ENCODE peak calls at places on chromosomes 4 and X, in five cellular contexts. M is Peyer's patch, T is IMR-90, Y is GM23338, J is WERI-Rb-1. W is an unnamed sample.

GRCh38 chr4:89254847-89255246 is 52.8 kb downstream of the GPRIN3 start:
- DNase-seq in J (peak), M (no peak), Y (peak), T (peak), W (peak)

GRCh38 chrX:16786791-16787735 is 797 bp downstream of the TXLNG start:
- DNase-seq in Y (peak), J (peak), T (no peak), M (peak), W (peak)

GRCh38 chr4:73730292-73730691 is 10.1 kb upstream of the CXCL8 start:
- DNase-seq in Y (no peak), T (no peak), M (no peak), J (no peak), W (no peak)

GRCh38 chr4:77232653-77233052 is 75.6 kb downstream of the CCNG2 start:
- DNase-seq in M (no peak), J (no peak), Y (no peak), T (peak), W (no peak)

GRCh38 chr4:105923507-105924238 is 28.4 kb downstream of the NPNT start:
- DNase-seq in J (no peak), M (no peak), Y (no peak), T (no peak), W (no peak)

GRCh38 chr4:4872148-4872903 is 12.9 kb downstream of the MSX1 start:
- DNase-seq in Y (peak), M (no peak), J (peak), T (no peak), W (peak)

GRCh38 chrX:19840899-19841648 is 46.3 kb downstream of the SH3KBP1 start:
- DNase-seq in M (no peak), T (no peak), J (no peak), Y (peak), W (peak)

GRCh38 chr4:7183780-7184460 is 8.4 kb upstream of the SORCS2 start:
- DNase-seq in J (no peak), M (no peak), Y (no peak), T (no peak), W (no peak)

DNA sequence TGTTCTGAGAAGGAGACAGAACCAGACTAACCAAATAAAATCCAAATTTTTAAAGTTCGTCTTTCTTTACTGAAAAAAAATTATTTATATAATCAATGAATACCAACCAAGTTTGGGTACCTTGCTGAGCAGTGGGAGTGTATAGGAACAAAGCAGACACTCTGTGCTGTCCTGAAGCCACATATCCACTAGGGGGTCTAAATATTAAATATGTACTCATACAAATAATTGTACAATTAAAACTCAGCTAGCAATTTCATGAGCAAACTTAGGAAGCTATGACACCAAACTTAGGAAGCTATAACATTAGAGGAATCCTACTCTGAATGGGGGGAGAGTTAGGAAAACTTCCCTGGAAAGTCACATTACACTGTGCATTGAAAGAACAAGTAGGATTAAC is 582.0 kb upstream of the EPHA5 start:
- DNase-seq in Y (no peak), J (no peak), T (no peak), M (no peak), W (no peak)
- TF ChIP-seq CTCF in Y (no peak), J (no peak), T (no peak), M (no peak), W (peak)

DNA sequence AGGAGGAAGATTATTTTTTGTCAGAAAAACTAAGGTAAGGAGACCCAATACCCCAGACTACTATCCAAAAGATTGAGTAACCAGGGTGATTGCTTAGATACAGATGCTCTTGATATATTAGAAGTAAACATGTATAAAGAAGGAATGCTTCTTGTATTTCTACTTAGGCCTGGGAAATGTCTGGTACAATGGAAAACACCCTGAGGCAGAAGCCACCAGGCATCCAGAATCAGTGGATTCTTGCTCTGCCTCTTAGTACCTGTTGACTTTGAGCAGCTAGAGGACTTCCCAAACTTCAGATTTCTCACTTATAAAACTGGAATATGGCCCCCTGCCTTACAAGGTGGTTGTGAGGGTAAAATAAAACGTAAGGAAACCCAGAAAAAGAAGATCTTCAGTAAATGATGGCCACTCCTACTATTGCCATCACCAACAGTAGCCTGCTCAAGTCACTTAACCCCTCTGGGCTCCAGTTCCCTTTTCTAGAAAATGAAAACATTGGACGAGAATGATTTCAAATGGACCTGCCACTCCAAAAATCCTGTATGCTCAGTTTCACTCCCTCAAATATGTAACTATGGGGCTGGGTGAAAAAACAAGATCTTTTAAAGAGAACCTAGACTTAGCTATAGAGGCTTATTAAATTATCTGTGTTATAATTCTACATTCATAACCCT is 56.6 kb downstream of the AMELX start:
- DNase-seq in Y (no peak), J (no peak), T (no peak), M (no peak), W (no peak)
- H3K27ac ChIP-seq in Y (no peak), J (no peak), T (no peak), M (peak), W (no peak)

GRCh38 chr4:150158041-150158440 is 79.8 kb downstream of the DCLK2 start:
- DNase-seq in T (no peak), Y (no peak), J (no peak), M (no peak), W (no peak)

GRCh38 chr4:150156543-150156942 is 78.3 kb downstream of the DCLK2 start:
- DNase-seq in T (no peak), M (no peak), J (no peak), Y (no peak), W (no peak)

GRCh38 chr4:150164055-150164454 is 85.8 kb downstream of the DCLK2 start:
- DNase-seq in M (no peak), T (no peak), J (no peak), Y (no peak), W (no peak)

GRCh38 chr4:150164956-150165355 is 86.7 kb downstream of the DCLK2 start:
- DNase-seq in M (no peak), Y (no peak), T (no peak), J (no peak), W (no peak)

GRCh38 chr4:150160473-150160872 is 82.2 kb downstream of the DCLK2 start:
- DNase-seq in T (no peak), M (no peak), Y (no peak), J (no peak), W (no peak)
- TF ChIP-seq CTCF in T (no peak), M (no peak), Y (no peak), J (no peak), W (no peak)

GRCh38 chrX:8183281-8183680 is 12.2 kb upstream of the VCX2 start:
- DNase-seq in M (no peak), J (no peak), Y (no peak), T (no peak), W (no peak)

GRCh38 chrX:8179653-8180052 is 8.6 kb upstream of the VCX2 start:
- DNase-seq in J (no peak), M (no peak), Y (no peak), T (no peak), W (no peak)
- H3K27ac ChIP-seq in J (no peak), M (no peak), Y (no peak), T (no peak), W (no peak)

GRCh38 chr4:161256716-161257115 is 907.1 kb downstream of the FSTL5 start:
- DNase-seq in Y (peak), M (no peak), T (no peak), J (peak), W (peak)
- TF ChIP-seq CTCF in Y (peak), M (no peak), T (peak), J (peak), W (peak)

DNA sequence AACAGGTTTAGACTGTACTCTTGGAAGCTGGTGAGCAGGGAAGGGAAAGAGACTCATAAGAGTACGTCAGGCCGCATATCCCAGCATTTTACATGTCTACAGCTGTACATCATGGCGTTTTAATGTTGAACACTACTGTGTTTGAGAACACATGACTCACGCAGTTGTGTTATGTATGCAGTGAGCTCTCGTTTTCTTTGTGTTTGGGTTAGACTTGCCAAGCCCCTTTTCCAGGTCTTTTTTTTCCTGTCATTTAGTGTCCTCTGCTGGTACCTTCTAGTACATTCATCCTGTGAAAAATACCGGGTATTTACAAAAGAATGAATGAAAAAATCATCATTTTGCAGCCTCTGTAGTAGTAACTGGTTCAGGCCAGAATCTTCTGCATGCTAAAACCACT is 35.3 kb downstream of the SMS start:
- DNase-seq in Y (peak), J (no peak), T (peak), M (no peak), W (no peak)
- H3K27ac ChIP-seq in Y (no peak), J (no peak), T (no peak), M (no peak), W (no peak)

GRCh38 chrX:153723351-153724251 is 586 bp downstream of the BCAP31 start:
- DNase-seq in T (peak), M (peak), Y (peak), J (peak), W (peak)
- TF ChIP-seq CTCF in T (peak), M (no peak), Y (peak), J (peak), W (peak)

DNA sequence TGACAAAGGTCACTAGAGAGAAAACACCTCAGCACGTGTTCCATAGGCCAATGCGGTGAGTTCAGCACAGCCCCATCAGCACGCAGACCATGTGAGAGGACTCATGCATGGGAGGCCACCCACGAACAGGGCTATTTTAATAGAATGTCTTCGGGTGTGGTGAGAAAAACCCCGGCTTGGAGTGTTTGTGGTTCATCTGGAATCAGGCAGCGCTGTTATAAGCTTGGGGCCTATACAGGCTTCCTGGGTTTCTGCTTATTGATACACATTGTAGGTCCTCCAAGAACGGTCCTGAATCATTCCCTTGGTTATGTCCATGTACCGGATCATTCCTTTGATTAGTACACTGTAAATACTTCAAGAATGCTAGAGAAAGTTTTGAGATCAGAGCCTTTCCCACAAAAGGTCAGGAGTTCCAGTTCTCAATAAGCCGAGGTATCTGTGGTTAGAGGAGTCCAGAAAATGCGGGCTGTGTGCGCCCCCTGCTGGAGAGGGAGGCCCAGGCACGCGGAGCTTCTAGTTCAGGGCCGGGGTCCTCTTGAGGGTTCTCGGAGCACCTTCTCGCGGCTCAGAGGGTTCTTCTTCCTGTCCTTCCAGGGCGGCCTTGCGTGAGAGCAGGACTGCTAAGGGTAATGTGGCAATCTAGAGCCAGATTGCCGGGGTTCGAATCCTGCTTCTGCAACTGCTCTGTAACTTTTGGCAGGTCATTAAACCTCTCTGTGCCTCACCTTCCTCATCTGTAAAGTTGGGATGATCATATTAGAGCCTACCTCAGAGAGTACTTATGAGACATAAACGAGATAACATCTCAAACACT is 51.8 kb downstream of the TLR10 start:
- DNase-seq in T (peak), J (peak), Y (peak), M (peak), W (peak)
- H3K27ac ChIP-seq in T (no peak), J (no peak), Y (no peak), M (no peak), W (no peak)

W was measured in endodermal cell.